ENCODE peak calls at places on chromosomes 4 and X, in six cellular contexts. Q is MG63, N is upper lobe of right lung, H is K562, P is mesendoderm, X is HepG2. A is an unnamed sample.

GRCh38 chr4:154985673-154986072 is 204.6 kb downstream of the RBM46 start:
- DNase-seq in P (no peak), N (no peak), X (no peak), H (no peak), Q (no peak), A (no peak)

GRCh38 chr4:180636696-180637095 is 1606.5 kb upstream of the TENM3 start:
- DNase-seq in H (no peak), X (no peak), P (no peak), N (no peak), Q (no peak), A (no peak)

GRCh38 chrX:124028177-124028576 is 66.7 kb downstream of the STAG2 start:
- DNase-seq in Q (peak), P (no peak), X (no peak), N (no peak), H (no peak), A (no peak)

GRCh38 chrX:44104699-44105098 is 131.5 kb upstream of the NDP start:
- DNase-seq in H (no peak), P (no peak), N (no peak), X (no peak), Q (no peak), A (no peak)

GRCh38 chr4:136103616-136104015 is 1428.7 kb downstream of the PCDH18 start:
- DNase-seq in N (no peak), P (peak), X (no peak), H (no peak), Q (no peak), A (no peak)

GRCh38 chrX:154436290-154436596 is 711 bp upstream of the GDI1 start:
- DNase-seq in H (no peak), N (no peak), X (no peak), P (no peak), Q (no peak), A (no peak)

GRCh38 chrX:15143050-15143824 is 126.6 kb downstream of the ASB9 start:
- DNase-seq in N (peak), P (peak), H (peak), X (peak), Q (peak), A (peak)

GRCh38 chr4:80182237-80182866 is 15.0 kb upstream of the PRDM8 start:
- DNase-seq in Q (peak), P (peak), N (no peak), X (no peak), H (no peak), A (no peak)

GRCh38 chrX:5113128-5113527 is 1115.5 kb downstream of the NLGN4X start:
- DNase-seq in N (no peak), H (peak), X (no peak), P (peak), Q (no peak), A (peak)

GRCh38 chr4:2062168-2062807 is 3.2 kb downstream of the NAT8L start:
- DNase-seq in H (no peak), N (no peak), P (no peak), Q (no peak), X (no peak), A (no peak)

DNA sequence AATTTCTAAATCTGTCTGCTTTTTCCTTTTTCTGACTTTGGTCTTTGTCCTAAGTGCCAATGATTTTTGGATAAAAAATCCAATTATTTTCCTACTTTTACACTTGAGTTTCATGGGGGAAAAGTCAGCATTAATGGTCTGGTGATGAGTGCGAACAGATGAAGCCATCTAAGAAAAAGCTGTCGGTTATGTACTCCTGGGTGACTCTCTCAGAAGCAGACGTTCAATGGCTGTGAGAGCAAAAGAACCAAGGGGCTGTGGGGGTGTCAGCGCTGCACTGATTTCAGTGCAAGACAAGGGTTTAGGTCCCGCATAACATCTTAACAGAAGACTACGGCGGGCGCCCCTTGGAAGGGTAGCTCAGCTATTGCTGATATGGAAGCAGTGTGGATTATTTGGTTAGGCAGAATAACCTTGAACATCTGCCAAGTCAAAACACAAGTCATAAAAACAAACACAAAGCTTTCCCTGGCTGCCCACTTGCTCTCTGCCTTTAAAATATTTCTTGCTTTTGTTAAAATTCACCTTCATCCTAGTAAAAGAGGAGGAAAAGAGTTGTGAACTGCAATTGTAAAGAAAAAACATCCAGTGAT is 240.5 kb downstream of the MAML3 start:
- DNase-seq in H (no peak), X (peak), N (no peak), P (no peak), Q (no peak), A (no peak)
- H3K4me3 ChIP-seq in H (no peak), X (peak), N (no peak), P (no peak), Q (no peak), A (no peak)

GRCh38 chr4:165656829-165657467 is 216.1 kb upstream of the TLL1 start:
- DNase-seq in X (no peak), P (no peak), N (no peak), H (no peak), Q (no peak), A (no peak)

GRCh38 chr4:165662341-165662740 is 210.7 kb upstream of the TLL1 start:
- DNase-seq in X (no peak), H (no peak), P (no peak), Q (no peak), N (no peak), A (no peak)

GRCh38 chr4:165651901-165652300 is 221.1 kb upstream of the TLL1 start:
- DNase-seq in H (no peak), X (no peak), P (no peak), N (no peak), Q (no peak), A (no peak)

GRCh38 chr4:165654556-165654955 is 218.5 kb upstream of the TLL1 start:
- DNase-seq in N (no peak), X (peak), Q (no peak), P (no peak), H (no peak), A (no peak)

DNA sequence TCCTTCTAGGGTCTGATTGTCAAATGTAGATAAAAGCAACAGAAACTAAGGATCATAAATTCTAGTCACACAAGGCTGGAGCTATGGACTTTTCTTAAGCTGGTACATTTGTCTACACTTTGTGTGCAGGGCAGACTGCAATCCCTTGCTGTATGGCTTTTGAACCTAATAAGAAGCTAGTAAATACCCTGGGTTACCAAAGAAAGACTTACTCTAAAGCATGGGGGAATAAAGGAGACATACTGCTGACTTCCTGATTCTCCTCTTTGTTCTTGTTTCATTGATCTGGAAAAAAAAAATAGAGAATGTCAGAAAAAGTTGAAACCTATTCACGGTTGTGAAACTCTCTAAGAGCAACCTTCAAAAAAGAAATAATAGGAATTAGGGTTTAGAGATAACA is 216.6 kb upstream of the TLL1 start:
- DNase-seq in H (no peak), N (no peak), Q (no peak), P (no peak), X (no peak), A (no peak)
- H3K4me3 ChIP-seq in H (no peak), N (no peak), Q (no peak), P (no peak), X (no peak), A (no peak)

DNA sequence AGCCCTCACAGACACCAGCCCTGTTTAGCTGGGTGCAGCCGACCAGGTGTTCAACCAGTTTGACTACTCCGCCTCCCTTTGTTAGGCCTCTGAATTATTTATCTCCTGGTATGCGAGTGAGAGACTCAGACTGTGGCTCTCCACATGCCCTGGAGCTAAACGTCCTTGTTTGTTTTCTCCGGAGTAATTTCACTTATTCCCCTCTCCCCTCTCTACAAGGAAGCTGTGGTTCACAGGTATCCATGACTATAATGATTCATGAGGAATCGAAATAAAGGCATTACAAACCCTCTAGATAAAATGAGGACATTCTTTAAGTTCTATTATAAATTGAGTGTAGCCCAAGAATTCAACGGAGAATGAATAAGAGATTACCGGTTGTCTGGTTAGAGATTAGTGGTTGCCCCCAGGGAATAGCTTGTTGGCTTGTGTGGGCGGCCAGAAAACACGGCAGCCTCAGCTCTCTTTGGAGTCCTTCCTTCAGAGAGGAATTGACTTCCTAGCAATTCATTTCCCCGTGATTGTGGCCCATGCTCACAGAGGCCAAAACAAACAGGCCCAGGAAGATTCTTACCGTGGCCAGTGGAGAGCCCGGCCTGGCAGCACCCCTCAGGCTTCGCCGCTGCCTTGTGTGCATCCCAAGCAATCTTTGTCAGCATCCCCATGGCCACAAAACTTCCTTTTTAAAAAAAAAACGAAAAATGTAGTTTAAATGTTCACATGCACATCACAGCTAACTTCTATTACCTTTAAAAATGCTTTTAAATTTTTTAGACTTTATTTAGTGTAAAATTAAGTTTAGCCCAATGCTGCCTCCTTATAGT is 60.2 kb upstream of the CBR4 start:
- DNase-seq in X (peak), H (no peak), Q (peak), N (no peak), P (peak), A (peak)
- H3K4me3 ChIP-seq in X (peak), H (no peak), Q (no peak), N (no peak), P (no peak), A (peak)

GRCh38 chr4:152936446-152937279 is 540 bp downstream of the FHDC1 start:
- DNase-seq in Q (peak), H (peak), N (peak), X (no peak), P (peak), A (peak)

GRCh38 chr4:152939655-152940054 is 3.5 kb downstream of the FHDC1 start:
- DNase-seq in Q (no peak), X (no peak), N (no peak), H (no peak), P (peak), A (no peak)

GRCh38 chr4:152937280-152937534 is 1.1 kb downstream of the FHDC1 start:
- DNase-seq in N (no peak), H (no peak), Q (no peak), X (no peak), P (no peak), A (no peak)

GRCh38 chr4:152937535-152938236 is 1.6 kb downstream of the FHDC1 start:
- DNase-seq in Q (peak), H (peak), P (no peak), X (no peak), N (peak), A (peak)

GRCh38 chr4:152938237-152938969 is 2.3 kb downstream of the FHDC1 start:
- DNase-seq in X (no peak), H (no peak), N (no peak), Q (no peak), P (no peak), A (no peak)
- H3K4me3 ChIP-seq in X (no peak), H (no peak), N (peak), Q (peak), P (no peak), A (peak)

GRCh38 chr4:53908661-53909078 is 155.7 kb downstream of the CHIC2 start:
- DNase-seq in P (peak), Q (peak), X (peak), H (peak), N (no peak), A (peak)
- H3K4me3 ChIP-seq in P (no peak), Q (peak), X (peak), H (no peak), N (peak), A (no peak)

GRCh38 chrX:110321081-110321480 is 3.2 kb upstream of the AMMECR1 start:
- DNase-seq in H (peak), N (no peak), P (no peak), X (no peak), Q (no peak), A (no peak)
- H3K4me3 ChIP-seq in H (no peak), N (no peak), P (no peak), X (no peak), Q (no peak), A (no peak)

GRCh38 chr4:145734576-145735329 is 54.8 kb downstream of the C4orf51 start:
- DNase-seq in X (peak), Q (peak), P (peak), N (peak), H (peak), A (peak)
- H3K4me3 ChIP-seq in X (no peak), Q (peak), P (no peak), N (no peak), H (no peak), A (no peak)

GRCh38 chrX:137034508-137034872 is 695 bp upstream of the GPR101 start:
- DNase-seq in N (no peak), H (no peak), X (no peak), P (no peak), Q (no peak), A (no peak)
- H3K4me3 ChIP-seq in N (no peak), H (no peak), X (no peak), P (no peak), Q (no peak), A (no peak)

GRCh38 chrX:130085551-130085986 is 24.7 kb downstream of the ELF4 start:
- DNase-seq in Q (no peak), H (no peak), N (no peak), P (no peak), X (no peak), A (no peak)
- H3K4me3 ChIP-seq in Q (no peak), H (no peak), N (peak), P (no peak), X (no peak), A (no peak)

GRCh38 chr4:793941-794621 is 31.8 kb downstream of the CPLX1 start:
- DNase-seq in H (no peak), P (no peak), N (no peak), X (no peak), Q (no peak), A (no peak)
- H3K4me3 ChIP-seq in H (no peak), P (no peak), N (no peak), X (no peak), Q (no peak), A (no peak)

A was measured in A549.